ENCODE peak calls at places on chromosomes 6 and 20, in six cellular contexts. One of them, this sample, is unnamed.

GRCh38 chr20:20435453-20435852 is 67.5 kb downstream of the INSM1 start:
- DNase-seq in SJSA1: no peak
- DNase-seq in body of pancreas: no peak
- DNase-seq in IMR-90: no peak
- DNase-seq in ovary: no peak
- DNase-seq in AG04449: no peak
- DNase-seq in this sample: no peak

GRCh38 chr20:45049438-45049837 is 51.5 kb downstream of the KCNS1 start:
- DNase-seq in SJSA1: no peak
- DNase-seq in body of pancreas: no peak
- DNase-seq in IMR-90: no peak
- DNase-seq in ovary: no peak
- DNase-seq in AG04449: no peak
- DNase-seq in this sample: no peak

GRCh38 chr6:90463359-90463758 is 123.5 kb downstream of the MAP3K7 start:
- DNase-seq in SJSA1: no peak
- DNase-seq in body of pancreas: no peak
- DNase-seq in IMR-90: no peak
- DNase-seq in ovary: no peak
- DNase-seq in AG04449: no peak
- DNase-seq in this sample: no peak

GRCh38 chr6:149428606-149429005 is 28.5 kb downstream of the SUMO4 start:
- DNase-seq in SJSA1: no peak
- DNase-seq in body of pancreas: no peak
- DNase-seq in IMR-90: no peak
- DNase-seq in ovary: no peak
- DNase-seq in AG04449: no peak
- DNase-seq in this sample: no peak

GRCh38 chr6:140663772-140664171 is 1289.3 kb upstream of the CITED2 start:
- DNase-seq in SJSA1: no peak
- DNase-seq in body of pancreas: no peak
- DNase-seq in IMR-90: no peak
- DNase-seq in ovary: no peak
- DNase-seq in AG04449: no peak
- DNase-seq in this sample: no peak

GRCh38 chr6:48977573-48977972 is 485.5 kb downstream of the MMUT start:
- DNase-seq in SJSA1: no peak
- DNase-seq in body of pancreas: no peak
- DNase-seq in IMR-90: peak; percentile 40
- DNase-seq in ovary: no peak
- DNase-seq in AG04449: no peak
- DNase-seq in this sample: no peak

GRCh38 chr6:129364037-129364436 is 345.9 kb downstream of the ARHGAP18 start:
- DNase-seq in SJSA1: no peak
- DNase-seq in body of pancreas: peak; percentile 3
- DNase-seq in IMR-90: no peak
- DNase-seq in ovary: no peak
- DNase-seq in AG04449: no peak
- DNase-seq in this sample: no peak

GRCh38 chr6:139508023-139508422 is 133.6 kb upstream of the CITED2 start:
- DNase-seq in SJSA1: no peak
- DNase-seq in body of pancreas: no peak
- DNase-seq in IMR-90: peak; percentile 49
- DNase-seq in ovary: no peak
- DNase-seq in AG04449: no peak
- DNase-seq in this sample: no peak

GRCh38 chr6:67630146-67630545 is 1004.9 kb upstream of the ADGRB3 start:
- DNase-seq in SJSA1: no peak
- DNase-seq in body of pancreas: no peak
- DNase-seq in IMR-90: peak; percentile 74
- DNase-seq in ovary: no peak
- DNase-seq in AG04449: peak; percentile 90
- DNase-seq in this sample: no peak

GRCh38 chr6:38901802-38902522 is 146.6 kb upstream of the GLP1R start:
- DNase-seq in SJSA1: no peak
- DNase-seq in body of pancreas: no peak
- DNase-seq in IMR-90: no peak
- DNase-seq in ovary: no peak
- DNase-seq in AG04449: no peak
- DNase-seq in this sample: no peak

GRCh38 chr20:3935956-3936340 is 46.8 kb downstream of the PANK2 start:
- DNase-seq in SJSA1: no peak
- DNase-seq in body of pancreas: no peak
- DNase-seq in IMR-90: no peak
- DNase-seq in ovary: no peak
- DNase-seq in AG04449: no peak
- DNase-seq in this sample: no peak

GRCh38 chr6:28139860-28140500 is 1.7 kb upstream of the ZKSCAN8 start:
- DNase-seq in SJSA1: no peak
- DNase-seq in body of pancreas: no peak
- DNase-seq in IMR-90: no peak
- DNase-seq in ovary: no peak
- DNase-seq in AG04449: no peak
- DNase-seq in this sample: no peak

GRCh38 chr6:31776563-31776960 is 566 bp downstream of the VWA7 start:
- DNase-seq in SJSA1: no peak
- DNase-seq in body of pancreas: no peak
- DNase-seq in IMR-90: no peak
- DNase-seq in ovary: no peak
- DNase-seq in AG04449: no peak
- DNase-seq in this sample: no peak

GRCh38 chr6:30888472-30889137 is 4.3 kb downstream of the DDR1 start:
- DNase-seq in SJSA1: peak; percentile 79
- DNase-seq in body of pancreas: no peak
- DNase-seq in IMR-90: peak; percentile 58
- DNase-seq in ovary: no peak
- DNase-seq in AG04449: no peak
- DNase-seq in this sample: no peak

GRCh38 chr6:53805725-53806124 is 10.9 kb downstream of the LRRC1 start:
- DNase-seq in SJSA1: no peak
- DNase-seq in body of pancreas: no peak
- DNase-seq in IMR-90: no peak
- DNase-seq in ovary: no peak
- DNase-seq in AG04449: no peak
- DNase-seq in this sample: no peak

GRCh38 chr6:88677356-88677755 is 286.1 kb downstream of the RNGTT start:
- DNase-seq in SJSA1: no peak
- DNase-seq in body of pancreas: no peak
- DNase-seq in IMR-90: no peak
- DNase-seq in ovary: no peak
- DNase-seq in AG04449: no peak
- DNase-seq in this sample: no peak

GRCh38 chr6:71385111-71385822 is 96.7 kb downstream of the OGFRL1 start:
- DNase-seq in SJSA1: no peak
- DNase-seq in body of pancreas: no peak
- DNase-seq in IMR-90: no peak
- DNase-seq in ovary: no peak
- DNase-seq in AG04449: no peak
- DNase-seq in this sample: no peak

GRCh38 chr20:39876974-39877615 is 811.9 kb downstream of the MAFB start:
- DNase-seq in SJSA1: no peak
- DNase-seq in body of pancreas: peak; percentile 36
- DNase-seq in IMR-90: no peak
- DNase-seq in ovary: no peak
- DNase-seq in AG04449: no peak
- DNase-seq in this sample: no peak

GRCh38 chr6:109486068-109486467 is 3.0 kb upstream of the ZBTB24 start:
- DNase-seq in SJSA1: no peak
- DNase-seq in body of pancreas: no peak
- DNase-seq in IMR-90: no peak
- DNase-seq in ovary: no peak
- DNase-seq in AG04449: no peak
- DNase-seq in this sample: no peak

GRCh38 chr20:45917790-45918141 is 5.8 kb upstream of the PLTP start:
- DNase-seq in SJSA1: no peak
- DNase-seq in body of pancreas: peak; percentile 36
- DNase-seq in IMR-90: peak; percentile 75
- DNase-seq in ovary: peak; percentile 77
- DNase-seq in AG04449: no peak
- DNase-seq in this sample: no peak

This sample was measured in GM04504.